ENCODE peak calls at places on chromosomes 12 and 14, in five cellular contexts. One of them, this sample, is unnamed.
A peak's percentile ranks its signal among the peaks of the same experiment; 100 is the strongest.

GRCh38 chr12:25248137-25248536 is 2.6 kb downstream of the KRAS start:
- DNase-seq in adipocyte: no peak
- DNase-seq in activated CD4-positive, alpha-beta T cell treated with anti-CD3 and anti-CD28 coated beads for 36 hours: no peak
- DNase-seq in PC-9: no peak
- DNase-seq in AG08395: no peak
- DNase-seq in this sample: no peak

GRCh38 chr14:95516554-95517209 is at the start of gene SYNE3:
- DNase-seq in PC-9: peak; percentile 16
- DNase-seq in adipocyte: peak; percentile 85
- DNase-seq in activated CD4-positive, alpha-beta T cell treated with anti-CD3 and anti-CD28 coated beads for 36 hours: peak; percentile 74
- DNase-seq in AG08395: peak; percentile 76
- DNase-seq in this sample: no peak

GRCh38 chr12:58087428-58088117 is 146.2 kb downstream of the ATP23 start:
- DNase-seq in adipocyte: no peak
- DNase-seq in activated CD4-positive, alpha-beta T cell treated with anti-CD3 and anti-CD28 coated beads for 36 hours: no peak
- DNase-seq in PC-9: no peak
- DNase-seq in AG08395: no peak
- DNase-seq in this sample: no peak

GRCh38 chr14:61503167-61503801 is 181.9 kb downstream of the PRKCH start:
- DNase-seq in PC-9: no peak
- DNase-seq in adipocyte: no peak
- DNase-seq in AG08395: no peak
- DNase-seq in activated CD4-positive, alpha-beta T cell treated with anti-CD3 and anti-CD28 coated beads for 36 hours: peak; percentile 90
- DNase-seq in this sample: no peak

GRCh38 chr14:69684461-69685183 is 73.2 kb downstream of the SUSD6 start:
- DNase-seq in activated CD4-positive, alpha-beta T cell treated with anti-CD3 and anti-CD28 coated beads for 36 hours: no peak
- DNase-seq in AG08395: no peak
- DNase-seq in PC-9: no peak
- DNase-seq in adipocyte: no peak
- DNase-seq in this sample: no peak

GRCh38 chr12:92606956-92607355 is 95.8 kb upstream of the PLEKHG7 start:
- DNase-seq in AG08395: no peak
- DNase-seq in PC-9: no peak
- DNase-seq in activated CD4-positive, alpha-beta T cell treated with anti-CD3 and anti-CD28 coated beads for 36 hours: no peak
- DNase-seq in adipocyte: no peak
- DNase-seq in this sample: no peak

GRCh38 chr12:98998697-98999299 is 353.7 kb downstream of the APAF1 start:
- DNase-seq in PC-9: no peak
- DNase-seq in adipocyte: peak; percentile 82
- DNase-seq in AG08395: peak; percentile 62
- DNase-seq in activated CD4-positive, alpha-beta T cell treated with anti-CD3 and anti-CD28 coated beads for 36 hours: no peak
- DNase-seq in this sample: peak; percentile 11

GRCh38 chr12:67018105-67018504 is 251.1 kb upstream of the CAND1 start:
- DNase-seq in activated CD4-positive, alpha-beta T cell treated with anti-CD3 and anti-CD28 coated beads for 36 hours: no peak
- DNase-seq in adipocyte: no peak
- DNase-seq in AG08395: no peak
- DNase-seq in PC-9: no peak
- DNase-seq in this sample: no peak

GRCh38 chr12:12506541-12506940 is 56.1 kb downstream of the DUSP16 start:
- DNase-seq in PC-9: no peak
- DNase-seq in AG08395: peak; percentile 56
- DNase-seq in activated CD4-positive, alpha-beta T cell treated with anti-CD3 and anti-CD28 coated beads for 36 hours: no peak
- DNase-seq in adipocyte: peak; percentile 36
- DNase-seq in this sample: no peak

GRCh38 chr12:2688381-2688881 is 106.3 kb upstream of the FKBP4 start:
- DNase-seq in activated CD4-positive, alpha-beta T cell treated with anti-CD3 and anti-CD28 coated beads for 36 hours: no peak
- DNase-seq in adipocyte: no peak
- DNase-seq in AG08395: no peak
- DNase-seq in PC-9: no peak
- DNase-seq in this sample: no peak

GRCh38 chr14:23056257-23056955 is 914 bp downstream of the CDH24 start:
- DNase-seq in activated CD4-positive, alpha-beta T cell treated with anti-CD3 and anti-CD28 coated beads for 36 hours: peak; percentile 80
- DNase-seq in PC-9: peak; percentile 71
- DNase-seq in AG08395: peak; percentile 85
- DNase-seq in adipocyte: peak; percentile 81
- DNase-seq in this sample: no peak

GRCh38 chr14:89012272-89013097 is 188.0 kb downstream of the TTC8 start:
- DNase-seq in PC-9: no peak
- DNase-seq in activated CD4-positive, alpha-beta T cell treated with anti-CD3 and anti-CD28 coated beads for 36 hours: no peak
- DNase-seq in adipocyte: no peak
- DNase-seq in AG08395: no peak
- DNase-seq in this sample: no peak

GRCh38 chr14:67971627-67972625 is 152.3 kb downstream of the RAD51B start:
- DNase-seq in AG08395: no peak
- DNase-seq in adipocyte: peak; percentile 32
- DNase-seq in PC-9: no peak
- DNase-seq in activated CD4-positive, alpha-beta T cell treated with anti-CD3 and anti-CD28 coated beads for 36 hours: no peak
- DNase-seq in this sample: no peak

GRCh38 chr14:75303415-75303814 is 24.8 kb downstream of the FOS start:
- DNase-seq in AG08395: peak; percentile 73
- DNase-seq in PC-9: peak; percentile 77
- DNase-seq in adipocyte: peak; percentile 90
- DNase-seq in activated CD4-positive, alpha-beta T cell treated with anti-CD3 and anti-CD28 coated beads for 36 hours: peak; percentile 77
- DNase-seq in this sample: no peak

GRCh38 chr14:92832137-92832700 is 38.1 kb downstream of the GOLGA5 start:
- DNase-seq in PC-9: no peak
- DNase-seq in AG08395: no peak
- DNase-seq in activated CD4-positive, alpha-beta T cell treated with anti-CD3 and anti-CD28 coated beads for 36 hours: no peak
- DNase-seq in adipocyte: no peak
- DNase-seq in this sample: no peak

GRCh38 chr14:90675399-90675798 is 140.8 kb downstream of the TTC7B start:
- DNase-seq in AG08395: peak; percentile 78
- DNase-seq in adipocyte: peak; percentile 75
- DNase-seq in activated CD4-positive, alpha-beta T cell treated with anti-CD3 and anti-CD28 coated beads for 36 hours: no peak
- DNase-seq in PC-9: no peak
- DNase-seq in this sample: no peak

GRCh38 chr12:132235116-132235820 is 91.0 kb downstream of the NOC4L start:
- DNase-seq in AG08395: no peak
- DNase-seq in PC-9: no peak
- DNase-seq in activated CD4-positive, alpha-beta T cell treated with anti-CD3 and anti-CD28 coated beads for 36 hours: no peak
- DNase-seq in adipocyte: no peak
- DNase-seq in this sample: no peak

GRCh38 chr14:78157855-78158436 is 12.2 kb upstream of the NRXN3 start:
- DNase-seq in activated CD4-positive, alpha-beta T cell treated with anti-CD3 and anti-CD28 coated beads for 36 hours: peak; percentile 32
- DNase-seq in PC-9: peak; percentile 29
- DNase-seq in AG08395: no peak
- DNase-seq in adipocyte: peak; percentile 41
- DNase-seq in this sample: no peak

GRCh38 chr12:20646239-20646827 is 48.8 kb upstream of the SLCO1C1 start:
- DNase-seq in PC-9: no peak
- DNase-seq in activated CD4-positive, alpha-beta T cell treated with anti-CD3 and anti-CD28 coated beads for 36 hours: no peak
- DNase-seq in AG08395: peak; percentile 58
- DNase-seq in adipocyte: peak; percentile 72
- DNase-seq in this sample: no peak

GRCh38 chr12:49618576-49618975 is 4.8 kb upstream of the PRPF40B start:
- DNase-seq in PC-9: no peak
- DNase-seq in AG08395: no peak
- DNase-seq in adipocyte: no peak
- DNase-seq in activated CD4-positive, alpha-beta T cell treated with anti-CD3 and anti-CD28 coated beads for 36 hours: no peak
- DNase-seq in this sample: no peak

GRCh38 chr12:32755051-32755653 is 545 bp downstream of the YARS2 start:
- DNase-seq in PC-9: peak; percentile 93
- DNase-seq in activated CD4-positive, alpha-beta T cell treated with anti-CD3 and anti-CD28 coated beads for 36 hours: peak; percentile 85
- DNase-seq in AG08395: peak; percentile 54
- DNase-seq in adipocyte: peak; percentile 89
- DNase-seq in this sample: peak; percentile 89

This sample was measured in HS-5.